ENCODE peak calls at places on chromosomes 13 and 19, in eight cellular contexts. I is adipocyte, H is mucosa of descending colon, S is A549, P is body of pancreas, W is psoas muscle, T is esophagus squamous epithelium, E is OCI-LY7. U is an unnamed sample.

GRCh38 chr13:98325724-98326123 is 148.7 kb upstream of the RNF113B start:
- DNase-seq in S (no peak), H (no peak), E (no peak), W (no peak), P (no peak), T (no peak), I (no peak), U (peak)

GRCh38 chr13:41502676-41503075 is 45.3 kb downstream of the RGCC start:
- DNase-seq in P (no peak), W (no peak), H (no peak), I (no peak), S (no peak), T (no peak), E (peak), U (no peak)

GRCh38 chr19:35135389-35135909 is 590 bp upstream of the LGI4 start:
- DNase-seq in S (peak), H (peak), E (peak), W (peak), T (no peak), P (peak), I (peak), U (peak)

GRCh38 chr19:46898731-46899130 is 37.9 kb downstream of the ARHGAP35 start:
- DNase-seq in S (no peak), E (no peak), T (no peak), P (no peak), W (no peak), H (no peak), I (no peak), U (no peak)

GRCh38 chr19:13094285-13094595 is 8.4 kb downstream of the LYL1 start:
- DNase-seq in W (no peak), H (no peak), I (no peak), E (no peak), S (no peak), T (no peak), P (no peak), U (no peak)

GRCh38 chr13:49098198-49098597 is 121.9 kb upstream of the MLNR start:
- DNase-seq in E (no peak), H (no peak), S (no peak), P (peak), T (no peak), W (no peak), I (peak), U (peak)

GRCh38 chr19:28472111-28472510 is 740.8 kb downstream of the UQCRFS1 start:
- DNase-seq in I (peak), H (no peak), T (no peak), E (no peak), W (no peak), S (no peak), P (no peak), U (no peak)

GRCh38 chr19:14689598-14690503 is at the start of gene ZNF333:
- DNase-seq in P (peak), T (peak), E (peak), W (peak), S (peak), I (peak), H (peak), U (peak)

GRCh38 chr13:47216176-47216822 is 319.4 kb upstream of the HTR2A start:
- DNase-seq in H (no peak), I (peak), P (no peak), E (no peak), W (no peak), T (no peak), S (no peak), U (peak)

GRCh38 chr19:15318241-15318691 is 14.1 kb downstream of the BRD4 start:
- DNase-seq in T (no peak), S (no peak), I (peak), H (no peak), W (no peak), P (no peak), E (no peak), U (no peak)

GRCh38 chr19:54178581-54179261 is 5.8 kb upstream of the TMC4 start:
- DNase-seq in H (peak), P (no peak), E (peak), I (no peak), W (no peak), T (no peak), S (no peak), U (no peak)

GRCh38 chr13:65600702-65601101 is 1629.4 kb downstream of the PCDH9 start:
- DNase-seq in S (no peak), T (no peak), W (no peak), I (peak), E (no peak), H (no peak), P (no peak), U (peak)

GRCh38 chr19:35555301-35556005 is 8.0 kb downstream of the ATP4A start:
- DNase-seq in E (peak), H (no peak), P (no peak), S (peak), W (no peak), I (no peak), T (no peak), U (peak)

GRCh38 chr13:100512422-100512821 is 76.2 kb downstream of the GGACT start:
- DNase-seq in W (no peak), E (no peak), S (no peak), I (no peak), P (no peak), H (no peak), T (no peak), U (no peak)

DNA sequence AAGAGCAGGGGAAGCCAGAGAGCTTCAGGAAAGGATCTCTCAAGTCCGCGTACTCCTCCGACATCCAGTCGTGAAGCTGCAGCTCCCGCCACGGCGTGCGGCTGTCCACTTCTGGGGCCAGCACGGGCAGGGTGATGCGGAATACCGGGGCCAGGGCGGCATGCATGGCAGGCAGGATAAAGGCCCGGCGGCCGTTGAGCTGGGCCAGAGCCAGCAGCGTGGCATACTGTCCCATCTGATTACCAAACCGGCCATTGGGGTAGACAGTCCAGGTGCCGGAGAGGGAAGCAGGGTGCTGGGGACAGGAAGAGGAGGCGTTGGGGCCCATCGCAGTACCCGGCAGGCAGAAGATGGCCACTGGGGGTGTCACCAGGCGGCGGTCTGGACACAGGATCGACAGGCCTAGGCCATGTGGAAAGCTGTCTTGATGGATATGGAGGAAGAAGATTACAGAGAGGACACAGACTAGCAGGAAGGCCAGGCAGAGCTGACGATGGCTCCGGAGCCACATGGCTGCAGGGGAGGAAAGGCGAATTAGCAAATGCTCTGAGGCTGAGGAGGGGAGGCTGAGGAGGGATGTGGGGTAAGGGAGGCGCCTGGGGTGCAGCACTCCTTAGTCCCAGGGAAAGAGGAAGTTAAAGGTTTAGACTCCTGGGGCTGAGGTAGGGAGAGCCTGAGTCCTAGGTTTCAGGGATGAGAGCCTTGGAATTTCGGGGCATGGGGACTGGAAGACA is 1.5 kb downstream of the FUT1 start:
- DNase-seq in W (no peak), E (no peak), P (peak), H (no peak), S (no peak), T (no peak), I (no peak), U (no peak)
- H3K4me3 ChIP-seq in W (peak), E (no peak), P (peak), H (no peak), S (no peak), T (no peak), I (no peak), U (no peak)

GRCh38 chr13:112345826-112346172 is 30.4 kb upstream of the SPACA7 start:
- DNase-seq in P (no peak), H (no peak), W (no peak), E (no peak), S (no peak), T (no peak), I (no peak), U (no peak)
- H3K4me3 ChIP-seq in P (no peak), H (no peak), W (no peak), E (no peak), S (no peak), T (no peak), I (no peak), U (no peak)

GRCh38 chr19:5142725-5143097 is 173.8 kb downstream of the KDM4B start:
- DNase-seq in H (no peak), I (no peak), P (no peak), S (no peak), T (no peak), W (peak), E (no peak), U (no peak)

GRCh38 chr19:5145521-5146511 is 176.9 kb downstream of the KDM4B start:
- DNase-seq in E (no peak), T (no peak), H (peak), S (no peak), P (no peak), W (peak), I (no peak), U (no peak)

GRCh38 chr19:5144545-5145179 is 175.7 kb downstream of the KDM4B start:
- DNase-seq in I (no peak), S (no peak), P (no peak), H (no peak), W (peak), T (no peak), E (no peak), U (no peak)

GRCh38 chr19:5141926-5142724 is 173.2 kb downstream of the KDM4B start:
- DNase-seq in I (no peak), S (no peak), H (peak), W (peak), T (no peak), E (no peak), P (no peak), U (no peak)

GRCh38 chr19:5143471-5144411 is 174.8 kb downstream of the KDM4B start:
- DNase-seq in T (no peak), S (no peak), I (no peak), H (peak), E (peak), W (peak), P (peak), U (no peak)
- H3K4me3 ChIP-seq in T (no peak), S (no peak), I (no peak), H (no peak), E (no peak), W (no peak), P (no peak), U (no peak)

GRCh38 chr19:11887618-11888531 is at the start of gene ZNF69:
- DNase-seq in H (peak), T (no peak), S (no peak), P (peak), W (peak), I (peak), E (peak), U (peak)
- H3K4me3 ChIP-seq in H (peak), T (peak), S (no peak), P (peak), W (peak), I (peak), E (peak), U (peak)

GRCh38 chr19:3783660-3784584 is 2.3 kb downstream of the MATK start:
- DNase-seq in T (no peak), S (no peak), W (no peak), E (no peak), H (peak), P (no peak), I (no peak), U (no peak)

GRCh38 chr19:3788991-3789778 is 3.0 kb upstream of the MATK start:
- DNase-seq in H (no peak), I (no peak), P (no peak), W (no peak), E (no peak), T (no peak), S (no peak), U (no peak)

GRCh38 chr19:3784607-3785463 is 1.3 kb downstream of the MATK start:
- DNase-seq in E (no peak), T (no peak), P (no peak), I (no peak), H (peak), W (no peak), S (peak), U (no peak)

GRCh38 chr19:3785464-3785937 is 680 bp downstream of the MATK start:
- DNase-seq in S (no peak), E (no peak), H (peak), I (no peak), W (no peak), T (no peak), P (no peak), U (no peak)

DNA sequence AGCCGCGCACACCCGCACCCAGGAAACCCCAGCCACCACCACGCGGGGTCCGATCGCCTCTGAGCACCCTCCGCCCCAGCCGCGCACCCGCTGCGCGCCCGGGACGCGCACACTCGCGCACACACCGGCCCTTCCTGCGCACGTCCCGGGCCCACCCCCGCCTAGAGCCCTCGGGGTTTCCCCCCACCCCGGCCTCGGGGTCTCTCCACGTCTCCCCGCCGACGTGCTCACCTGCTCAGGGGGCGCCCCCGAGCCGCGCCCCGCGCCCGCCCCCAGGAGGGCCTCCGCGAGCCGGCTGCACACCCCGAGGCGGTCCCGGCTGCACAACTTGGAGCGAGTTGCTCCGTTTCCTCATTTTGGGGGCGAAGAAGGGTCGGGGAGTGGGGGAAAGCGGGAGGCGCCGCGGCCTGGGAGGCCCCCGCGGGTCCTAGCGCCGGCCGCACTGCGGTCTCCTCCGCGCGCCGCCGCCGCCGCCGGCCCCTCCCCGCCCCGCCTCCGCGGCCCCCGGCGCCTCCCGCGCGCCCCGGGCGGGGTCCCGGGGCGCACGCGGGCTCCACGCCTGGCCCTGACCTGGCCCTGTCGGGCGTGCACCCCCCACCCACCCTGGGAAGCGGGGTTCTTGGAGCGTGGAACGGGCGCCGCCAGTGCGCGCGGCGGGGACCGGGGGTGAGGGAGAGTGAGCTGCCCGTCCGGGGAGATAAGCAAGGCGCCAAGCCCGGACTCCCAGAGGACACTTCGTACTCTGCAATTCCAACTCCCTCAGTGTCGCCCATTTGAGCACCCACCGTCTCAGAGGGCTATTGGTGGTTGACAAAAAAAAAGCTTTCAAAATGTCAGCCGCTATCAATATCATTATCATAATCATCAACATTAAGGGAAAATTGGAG is at the start of gene MATK:
- DNase-seq in I (no peak), E (no peak), T (no peak), H (peak), S (no peak), W (no peak), P (no peak), U (no peak)
- H3K4me3 ChIP-seq in I (no peak), E (no peak), T (peak), H (peak), S (no peak), W (peak), P (no peak), U (no peak)

GRCh38 chr19:37007587-37008220 is 70.5 kb upstream of the ZNF420 start:
- DNase-seq in S (no peak), W (peak), T (no peak), P (peak), I (no peak), E (no peak), H (no peak), U (peak)
- H3K4me3 ChIP-seq in S (peak), W (peak), T (peak), P (no peak), I (peak), E (no peak), H (no peak), U (peak)

GRCh38 chr13:69999875-70000274 is 107.8 kb upstream of the ATXN8OS start:
- DNase-seq in W (no peak), I (no peak), S (no peak), E (no peak), H (no peak), T (no peak), P (no peak), U (no peak)
- H3K4me3 ChIP-seq in W (no peak), I (no peak), S (no peak), E (no peak), H (no peak), T (no peak), P (no peak), U (no peak)

U was measured in fibroblast of villous mesenchyme.